ENCODE peak calls at places on chromosomes 7 and 10, in six cellular contexts. W, E, A, C, L and B are unnamed samples.

GRCh38 chr10:86071758-86072157 is 294.8 kb downstream of the GRID1 start:
- DNase-seq in W (no peak), E (no peak), L (no peak), A (no peak), C (no peak), B (no peak)

GRCh38 chr10:75211007-75211735 is 575 bp downstream of the VDAC2 start:
- DNase-seq in A (no peak), C (peak; percentile 55), L (no peak), W (peak; percentile 57), E (peak; percentile 64), B (peak; percentile 70)

GRCh38 chr7:76507723-76508406 is 2.5 kb upstream of the UPK3B start:
- DNase-seq in C (no peak), A (no peak), E (no peak), W (no peak), L (no peak), B (no peak)

GRCh38 chr7:117064688-117065087 is 111.4 kb downstream of the ST7 start:
- DNase-seq in E (no peak), A (no peak), C (no peak), L (no peak), W (no peak), B (no peak)

GRCh38 chr10:73774637-73775036 is 7.2 kb upstream of the CHCHD1 start:
- DNase-seq in E (no peak), L (no peak), A (no peak), C (peak; percentile 56), W (peak; percentile 24), B (no peak)

GRCh38 chr10:34187201-34187600 is 627.9 kb downstream of the PARD3 start:
- DNase-seq in W (peak; percentile 13), E (no peak), L (no peak), A (no peak), C (peak; percentile 26), B (no peak)

GRCh38 chr10:13831711-13832110 is 244.9 kb downstream of the PRPF18 start:
- DNase-seq in W (no peak), E (no peak), L (no peak), C (peak; percentile 51), A (no peak), B (no peak)

GRCh38 chr10:12938271-12938670 is 63.2 kb downstream of the CCDC3 start:
- DNase-seq in E (no peak), L (no peak), C (no peak), A (no peak), W (no peak), B (no peak)

GRCh38 chr10:104501864-104502579 is 139.1 kb upstream of the SORCS3 start:
- DNase-seq in A (no peak), L (no peak), E (no peak), C (no peak), W (no peak), B (no peak)

GRCh38 chr10:58896229-58896628 is 280.2 kb upstream of the PHYHIPL start:
- DNase-seq in C (no peak), E (no peak), W (no peak), L (no peak), A (no peak), B (no peak)

GRCh38 chr10:24518981-24519597 is 204.6 kb downstream of the ARHGAP21 start:
- DNase-seq in L (peak; percentile 72), W (peak; percentile 60), C (peak; percentile 73), E (peak; percentile 56), A (peak; percentile 69), B (peak; percentile 77)

GRCh38 chr10:676178-676577 is 13.3 kb downstream of the DIP2C start:
- DNase-seq in C (no peak), A (no peak), E (no peak), L (no peak), W (no peak), B (no peak)

GRCh38 chr7:150755473-150756099 is 18.4 kb downstream of the GIMAP5 start:
- DNase-seq in W (no peak), A (peak; percentile 49), L (no peak), C (peak; percentile 24), E (no peak), B (no peak)

GRCh38 chr10:77160679-77161078 is 476.9 kb downstream of the KCNMA1 start:
- DNase-seq in W (peak; percentile 97), E (no peak), A (no peak), L (no peak), C (peak; percentile 30), B (peak; percentile 34)

GRCh38 chr7:103148131-103148993 is 537 bp downstream of the NAPEPLD start:
- DNase-seq in C (peak; percentile 12), W (no peak), A (no peak), E (no peak), L (no peak), B (peak; percentile 3)

GRCh38 chr7:45105588-45106188 is 5.8 kb downstream of the TBRG4 start:
- DNase-seq in W (no peak), E (no peak), L (no peak), A (no peak), C (no peak), B (no peak)

GRCh38 chr7:44914992-44915607 is 29.8 kb upstream of the PURB start:
- DNase-seq in A (no peak), C (no peak), E (no peak), W (no peak), L (no peak), B (no peak)

GRCh38 chr10:69316313-69317059 is 38.2 kb downstream of the HK1 start:
- DNase-seq in E (no peak), L (no peak), W (peak; percentile 46), A (no peak), C (peak; percentile 43), B (no peak)

GRCh38 chr7:44046321-44047061 is 2.0 kb downstream of the DBNL start:
- DNase-seq in A (no peak), W (no peak), E (no peak), C (no peak), L (no peak), B (no peak)

GRCh38 chr7:157239571-157240270 is 97.1 kb upstream of the DNAJB6 start:
- DNase-seq in A (no peak), C (no peak), E (no peak), L (no peak), W (no peak), B (no peak)

GRCh38 chr10:70530315-70530714 is 51.7 kb downstream of the PALD1 start:
- DNase-seq in E (no peak), L (no peak), A (no peak), W (no peak), C (no peak), B (no peak)

GRCh38 chr7:96135241-96135640 is 186.7 kb downstream of the SLC25A13 start:
- DNase-seq in L (no peak), E (no peak), W (no peak), A (no peak), C (no peak), B (no peak)

GRCh38 chr7:157282141-157282801 is 54.5 kb upstream of the DNAJB6 start:
- DNase-seq in A (no peak), W (no peak), C (no peak), E (peak; percentile 72), L (no peak), B (peak; percentile 65)

GRCh38 chr10:56298941-56299340 is 62.1 kb downstream of the ZWINT start:
- DNase-seq in C (no peak), W (no peak), E (no peak), L (no peak), A (no peak), B (no peak)

GRCh38 chr10:93386496-93387369 is 95.4 kb downstream of the MYOF start:
- DNase-seq in C (peak; percentile 39), W (no peak), A (peak; percentile 21), L (no peak), E (no peak), B (no peak)

GRCh38 chr10:100480002-100480401 is 17.2 kb downstream of the WNT8B start:
- DNase-seq in E (no peak), L (no peak), C (no peak), W (no peak), A (no peak), B (no peak)

GRCh38 chr10:127735723-127736221 is 1.2 kb upstream of the FOXI2 start:
- DNase-seq in A (no peak), L (no peak), W (no peak), E (no peak), C (no peak), B (no peak)

GRCh38 chr7:121430558-121430957 is 34.5 kb upstream of the FAM3C start:
- DNase-seq in E (no peak), W (no peak), A (no peak), C (no peak), L (no peak), B (no peak)
- H3K27ac ChIP-seq in E (no peak overlapping the region), W (no peak overlapping the region), A (no peak overlapping the region), C (no peak overlapping the region), L (no peak overlapping the region), B (no peak overlapping the region)

GRCh38 chr10:44864042-44864436 is 47.1 kb upstream of the TMEM72 start:
- DNase-seq in W (no peak), L (no peak), C (peak; percentile 29), E (peak; percentile 32), A (no peak), B (peak; percentile 41)

GRCh38 chr10:44862917-44863316 is 48.2 kb upstream of the TMEM72 start:
- DNase-seq in W (no peak), E (no peak), L (no peak), C (no peak), A (no peak), B (no peak)

GRCh38 chr10:44863344-44864041 is 47.6 kb upstream of the TMEM72 start:
- DNase-seq in W (no peak), A (no peak), C (no peak), L (no peak), E (no peak), B (no peak)

GRCh38 chr10:44864637-44865288 is 46.4 kb upstream of the TMEM72 start:
- DNase-seq in C (peak; percentile 88), W (peak; percentile 75), L (peak; percentile 84), E (peak; percentile 93), A (peak; percentile 91), B (peak; percentile 96)

DNA sequence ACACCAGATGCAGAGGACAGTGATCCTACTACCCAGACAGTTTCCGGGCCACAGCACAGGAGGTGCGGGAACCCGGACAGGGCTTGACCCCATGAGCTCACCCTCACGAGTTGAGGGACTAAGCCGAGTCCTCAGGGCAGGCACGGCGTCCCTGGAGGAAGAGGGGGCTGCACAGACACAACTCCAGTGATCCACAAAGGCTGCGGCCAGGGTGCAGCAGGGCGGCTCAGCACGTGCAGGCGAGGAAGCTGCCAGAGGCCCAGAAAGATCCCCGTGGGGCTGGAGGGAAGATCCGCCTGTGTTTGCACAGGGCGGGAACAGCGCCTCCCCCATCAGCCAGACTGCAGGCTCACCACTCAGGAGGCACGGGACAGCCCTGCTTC is 45.9 kb upstream of the TMEM72 start:
- DNase-seq in E (no peak), W (no peak), A (peak; percentile 36), C (peak; percentile 15), L (no peak), B (peak; percentile 39)
- H3K4me3 ChIP-seq in E (no peak overlapping the region), W (no peak overlapping the region), A (no peak overlapping the region), C (no peak overlapping the region), L (peak overlapping the region; percentile 34), B (no peak overlapping the region)

GRCh38 chr10:89295597-89295996 is 6.2 kb upstream of the IFIT2 start:
- DNase-seq in L (no peak), W (peak; percentile 86), C (peak; percentile 72), E (no peak), A (no peak), B (no peak)
- H3K27ac ChIP-seq in L (no peak overlapping the region), W (no peak overlapping the region), C (no peak overlapping the region), E (peak overlapping the region; percentile 75), A (peak overlapping the region; percentile 56), B (peak overlapping the region; percentile 49)

DNA sequence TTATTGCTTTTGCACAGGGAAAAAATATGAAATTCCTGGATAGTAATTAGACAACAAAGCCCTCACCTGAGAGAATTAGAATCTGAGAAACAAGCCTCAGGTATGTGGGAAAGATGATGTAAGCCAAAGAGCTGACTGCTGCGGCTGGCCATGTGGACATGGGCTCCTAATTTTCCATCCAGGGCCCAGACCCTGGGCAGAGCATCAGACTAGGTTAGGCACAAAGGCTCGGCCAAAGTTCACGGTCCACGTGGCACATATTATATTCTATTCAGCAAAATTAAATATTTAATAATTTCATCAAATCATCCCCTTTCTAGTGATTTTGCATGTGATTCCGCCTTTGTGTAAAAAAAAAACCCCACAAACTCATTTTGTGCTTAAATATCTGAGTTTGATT is 5.1 kb downstream of the CYP3A4 start:
- DNase-seq in L (no peak), W (no peak), A (no peak), E (no peak), C (no peak), B (no peak)
- H3K4me3 ChIP-seq in L (no peak overlapping the region), W (no peak overlapping the region), A (no peak overlapping the region), E (no peak overlapping the region), C (no peak overlapping the region), B (no peak overlapping the region)